ENCODE peak calls at places on chromosomes 5 and 9, in seven cellular contexts. S is HFF-Myc; Y is CD8-positive, alpha-beta T cell; H is fibroblast of lung; J is IMR-90; P is ovary; E is PC-3. B is an unnamed sample.
A peak's percentile ranks its signal among the peaks of the same experiment; 100 is the strongest.

GRCh38 chr9:137582286-137582860 is 3.6 kb upstream of the DPH7 start:
- DNase-seq in J (no peak), E (no peak), H (peak; percentile 26), S (no peak), P (no peak), Y (peak; percentile 36), B (no peak)

GRCh38 chr9:128656416-128657343 is at the start of gene DYNC2I2:
- DNase-seq in P (peak; percentile 98), S (peak; percentile 83), J (peak; percentile 90), E (peak; percentile 91), H (peak; percentile 94), Y (peak; percentile 96), B (peak; percentile 73)

GRCh38 chr5:170832241-170832640 is 29.6 kb upstream of the RANBP17 start:
- DNase-seq in J (no peak), Y (no peak), E (no peak), P (no peak), H (no peak), S (no peak), B (no peak)

GRCh38 chr5:119347996-119348395 is 7.8 kb upstream of the TNFAIP8 start:
- DNase-seq in H (peak; percentile 64), P (no peak), S (peak; percentile 66), Y (no peak), J (peak; percentile 72), E (no peak), B (no peak)

GRCh38 chr5:127068771-127069330 is 4.5 kb downstream of the C5orf63 start:
- DNase-seq in H (peak; percentile 65), P (no peak), E (peak; percentile 51), Y (no peak), J (peak; percentile 47), S (peak; percentile 24), B (peak; percentile 80)

GRCh38 chr9:84554069-84554659 is 115.4 kb upstream of the NTRK2 start:
- DNase-seq in H (no peak), S (no peak), Y (no peak), J (no peak), E (no peak), P (no peak), B (no peak)

GRCh38 chr5:172715421-172715780 is 55.6 kb downstream of the DUSP1 start:
- DNase-seq in J (no peak), H (no peak), E (no peak), Y (no peak), S (no peak), P (peak; percentile 28), B (no peak)

GRCh38 chr5:16542275-16542674 is 74.5 kb downstream of the RETREG1 start:
- DNase-seq in H (no peak), S (no peak), P (no peak), E (no peak), Y (no peak), J (no peak), B (no peak)

GRCh38 chr9:28439688-28440087 is 866.4 kb upstream of the C9orf72 start:
- DNase-seq in H (no peak), J (no peak), Y (no peak), E (peak; percentile 3), S (no peak), P (no peak), B (no peak)

GRCh38 chr5:91352831-91353695 is 30.1 kb downstream of the ARRDC3 start:
- DNase-seq in Y (no peak), P (no peak), E (no peak), H (no peak), S (no peak), J (no peak), B (no peak)

GRCh38 chr9:98074119-98074990 is 17.8 kb downstream of the NANS start:
- DNase-seq in J (peak; percentile 59), H (peak; percentile 60), E (peak; percentile 70), Y (peak; percentile 52), S (no peak), P (peak; percentile 72), B (peak; percentile 27)

GRCh38 chr5:135880801-135881200 is 14.8 kb downstream of the IL9 start:
- DNase-seq in P (no peak), Y (no peak), S (no peak), J (no peak), H (no peak), E (peak; percentile 64), B (no peak)

GRCh38 chr5:176153741-176154140 is 84.5 kb upstream of the SIMC1 start:
- DNase-seq in E (no peak), Y (no peak), J (no peak), H (no peak), P (peak; percentile 64), S (no peak), B (no peak)

GRCh38 chr9:71459082-71459481 is 309.2 kb downstream of the CEMIP2 start:
- DNase-seq in Y (no peak), P (no peak), E (no peak), J (no peak), S (no peak), H (no peak), B (no peak)

GRCh38 chr5:67815455-67816391 is 399.8 kb upstream of the PIK3R1 start:
- DNase-seq in Y (no peak), E (peak; percentile 1), P (no peak), J (no peak), H (peak; percentile 63), S (no peak), B (peak; percentile 90)

GRCh38 chr5:53430618-53431252 is 49.7 kb upstream of the FST start:
- DNase-seq in S (no peak), J (peak; percentile 87), P (no peak), E (peak; percentile 68), H (peak; percentile 88), Y (no peak), B (no peak)

GRCh38 chr5:138975098-138975847 is 100.1 kb upstream of the LRRTM2 start:
- DNase-seq in P (peak; percentile 75), Y (no peak), H (peak; percentile 75), S (no peak), E (no peak), J (peak; percentile 84), B (peak; percentile 59)

GRCh38 chr9:14347408-14348224 is 33.7 kb upstream of the NFIB start:
- DNase-seq in H (peak; percentile 50), J (no peak), E (peak; percentile 10), P (peak; percentile 52), Y (no peak), S (no peak), B (no peak)

GRCh38 chr9:130268521-130269131 is 3.1 kb downstream of the HMCN2 start:
- DNase-seq in P (no peak), J (no peak), E (no peak), S (no peak), H (no peak), Y (no peak), B (no peak)

GRCh38 chr5:178483620-178484019 is 106.6 kb downstream of the COL23A1 start:
- DNase-seq in H (no peak), J (no peak), P (no peak), E (no peak), S (no peak), Y (peak; percentile 76), B (no peak)

GRCh38 chr5:150789943-150790611 is 11.5 kb downstream of the SMIM3 start:
- DNase-seq in S (peak; percentile 92), E (peak; percentile 90), H (peak; percentile 98), P (no peak), Y (peak; percentile 67), J (peak; percentile 99), B (peak; percentile 95)

GRCh38 chr5:140926211-140926902 is at the start of gene PCDHAC1:
- DNase-seq in H (peak; percentile 27), P (peak; percentile 83), S (peak; percentile 1), J (no peak), Y (peak; percentile 20), E (peak; percentile 82), B (no peak)

GRCh38 chr9:109164040-109164439 is 3.0 kb downstream of the FRRS1L start:
- DNase-seq in H (no peak), P (no peak), E (no peak), S (no peak), Y (no peak), J (no peak), B (no peak)

GRCh38 chr5:116075117-116075910 is 9.5 kb upstream of the COMMD10 start:
- DNase-seq in H (no peak), Y (peak; percentile 31), J (no peak), S (no peak), P (no peak), E (no peak), B (no peak)

GRCh38 chr5:10452768-10453331 is 11.2 kb downstream of the ROPN1L start:
- DNase-seq in P (no peak), J (peak; percentile 95), Y (no peak), S (peak; percentile 71), H (peak; percentile 93), E (peak; percentile 98), B (peak; percentile 83)

GRCh38 chr5:179619776-179620175 is 3.7 kb downstream of the HNRNPH1 start:
- DNase-seq in E (no peak), P (no peak), J (peak; percentile 52), H (no peak), Y (no peak), S (no peak), B (no peak)

GRCh38 chr9:114592356-114592755 is 4.8 kb downstream of the ATP6V1G1 start:
- DNase-seq in E (peak; percentile 2), P (no peak), S (no peak), Y (peak; percentile 67), H (no peak), J (peak; percentile 49), B (no peak)
- H3K4me3 ChIP-seq in E (no peak overlapping the region), P (no peak overlapping the region), S (no peak overlapping the region), Y (peak overlapping the region; percentile 29), H (no peak overlapping the region), J (no peak overlapping the region), B (no peak overlapping the region)

GRCh38 chr5:14270212-14270702 is 127.1 kb downstream of the TRIO start:
- DNase-seq in S (peak; percentile 49), J (peak; percentile 64), E (peak; percentile 83), Y (no peak), P (peak; percentile 53), H (peak; percentile 82), B (peak; percentile 55)
- TF ChIP-seq CTCF in S (peak; percentile 78), J (peak; percentile 76), E (peak; percentile 95), Y (peak; percentile 42), P (peak; percentile 79), H (peak; percentile 82), B (peak; percentile 79)

GRCh38 chr5:73436535-73437125 is 11.9 kb downstream of the FOXD1 start:
- DNase-seq in H (peak; percentile 40), Y (no peak), S (no peak), E (no peak), P (no peak), J (no peak), B (no peak)
- H3K4me3 ChIP-seq in H (no peak overlapping the region), Y (no peak overlapping the region), S (no peak overlapping the region), E (peak overlapping the region; percentile 68), P (no peak overlapping the region), J (peak overlapping the region; percentile 11), B (peak overlapping the region; percentile 19)

GRCh38 chr5:149001154-149001553 is 61.7 kb downstream of the SH3TC2 start:
- DNase-seq in J (peak; percentile 68), E (peak; percentile 43), P (no peak), S (no peak), H (no peak), Y (no peak), B (no peak)

GRCh38 chr5:149005077-149005892 is 57.6 kb downstream of the SH3TC2 start:
- DNase-seq in S (no peak), J (peak; percentile 66), P (no peak), H (peak; percentile 52), Y (no peak), E (peak; percentile 52), B (no peak)

GRCh38 chr5:149004559-149004958 is 58.3 kb downstream of the SH3TC2 start:
- DNase-seq in P (no peak), S (no peak), Y (no peak), H (no peak), J (no peak), E (no peak), B (no peak)

GRCh38 chr5:149002053-149002452 is 60.8 kb downstream of the SH3TC2 start:
- DNase-seq in Y (no peak), E (peak; percentile 100), J (peak; percentile 100), P (no peak), H (peak; percentile 98), S (peak; percentile 95), B (peak; percentile 100)

GRCh38 chr5:149002761-149003689 is 59.8 kb downstream of the SH3TC2 start:
- DNase-seq in P (no peak), S (no peak), E (peak; percentile 95), H (peak; percentile 46), Y (no peak), J (peak; percentile 75), B (no peak)
- TF ChIP-seq CTCF in P (no peak), S (no peak), E (peak; percentile 86), H (no peak), Y (no peak), J (peak; percentile 28), B (peak; percentile 18)

B was measured in astrocyte of the cerebellum.